ENCODE peak calls at places on chromosomes 16 and 17, in nine cellular contexts. One of them, this sample, is unnamed.

GRCh38 chr16:1158456-1159324 is 5.8 kb downstream of the CACNA1H start:
- DNase-seq in BE2C: no peak
- DNase-seq in psoas muscle: peak; percentile 64
- DNase-seq in ovary: peak; percentile 95
- DNase-seq in body of pancreas: peak; percentile 58
- DNase-seq in mucosa of descending colon: peak; percentile 47
- DNase-seq in small intestine: no peak
- DNase-seq in fibroblast of lung: peak; percentile 38
- DNase-seq in right atrium auricular region: no peak
- DNase-seq in this sample: no peak

GRCh38 chr16:82108101-82108500 is 61.9 kb downstream of the MPHOSPH6 start:
- DNase-seq in fibroblast of lung: no peak
- DNase-seq in small intestine: no peak
- DNase-seq in BE2C: no peak
- DNase-seq in mucosa of descending colon: no peak
- DNase-seq in ovary: no peak
- DNase-seq in body of pancreas: no peak
- DNase-seq in right atrium auricular region: no peak
- DNase-seq in psoas muscle: no peak
- DNase-seq in this sample: no peak

GRCh38 chr16:80670170-80670865 is 129.5 kb downstream of the DYNLRB2 start:
- DNase-seq in ovary: no peak
- DNase-seq in BE2C: no peak
- DNase-seq in right atrium auricular region: no peak
- DNase-seq in mucosa of descending colon: no peak
- DNase-seq in body of pancreas: no peak
- DNase-seq in fibroblast of lung: no peak
- DNase-seq in psoas muscle: no peak
- DNase-seq in small intestine: no peak
- DNase-seq in this sample: no peak

GRCh38 chr16:57134982-57135381 is 42.6 kb downstream of the CPNE2 start:
- DNase-seq in body of pancreas: no peak
- DNase-seq in right atrium auricular region: no peak
- DNase-seq in ovary: no peak
- DNase-seq in mucosa of descending colon: peak; percentile 79
- DNase-seq in small intestine: peak; percentile 59
- DNase-seq in fibroblast of lung: no peak
- DNase-seq in BE2C: no peak
- DNase-seq in psoas muscle: no peak
- DNase-seq in this sample: no peak

GRCh38 chr16:12096162-12096781 is 119.7 kb downstream of the SNX29 start:
- DNase-seq in body of pancreas: no peak
- DNase-seq in ovary: no peak
- DNase-seq in psoas muscle: no peak
- DNase-seq in fibroblast of lung: peak; percentile 36
- DNase-seq in small intestine: no peak
- DNase-seq in right atrium auricular region: no peak
- DNase-seq in BE2C: no peak
- DNase-seq in mucosa of descending colon: no peak
- DNase-seq in this sample: no peak

GRCh38 chr16:57938936-57939871 is 31.7 kb downstream of the CNGB1 start:
- DNase-seq in right atrium auricular region: peak; percentile 69
- DNase-seq in body of pancreas: peak; percentile 27
- DNase-seq in small intestine: no peak
- DNase-seq in BE2C: no peak
- DNase-seq in fibroblast of lung: peak; percentile 82
- DNase-seq in psoas muscle: peak; percentile 60
- DNase-seq in mucosa of descending colon: peak; percentile 44
- DNase-seq in ovary: no peak
- DNase-seq in this sample: peak; percentile 32

GRCh38 chr17:3845361-3845753 is 689 bp downstream of the NCBP3 start:
- DNase-seq in psoas muscle: no peak
- DNase-seq in mucosa of descending colon: peak; percentile 41
- DNase-seq in body of pancreas: no peak
- DNase-seq in right atrium auricular region: no peak
- DNase-seq in fibroblast of lung: peak; percentile 15
- DNase-seq in small intestine: peak; percentile 31
- DNase-seq in BE2C: no peak
- DNase-seq in ovary: no peak
- DNase-seq in this sample: no peak

GRCh38 chr16:89864421-89864820 is 9.0 kb upstream of the TCF25 start:
- DNase-seq in BE2C: no peak
- DNase-seq in mucosa of descending colon: no peak
- DNase-seq in ovary: no peak
- DNase-seq in fibroblast of lung: peak; percentile 50
- DNase-seq in psoas muscle: no peak
- DNase-seq in small intestine: no peak
- DNase-seq in body of pancreas: no peak
- DNase-seq in right atrium auricular region: no peak
- DNase-seq in this sample: no peak

DNA sequence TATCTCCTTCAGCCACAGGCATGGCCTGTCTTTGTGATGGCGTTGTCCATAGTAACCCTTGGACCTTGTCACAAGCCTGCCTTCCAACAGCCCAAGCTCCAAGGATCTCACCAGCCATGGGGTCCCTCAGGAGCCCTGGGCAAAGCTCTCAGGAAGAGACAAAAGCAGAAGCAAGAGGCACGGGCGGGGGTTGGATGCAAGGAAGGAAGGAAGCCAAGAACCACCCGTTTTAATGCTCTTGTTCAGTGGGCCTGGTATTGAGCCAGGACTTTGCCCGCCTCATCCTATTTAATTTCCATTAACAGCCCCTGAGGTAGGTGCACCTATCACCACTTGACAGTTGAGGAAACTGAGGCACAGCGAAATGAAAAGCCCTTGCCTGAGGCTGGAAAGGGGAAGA is 32.3 kb upstream of the GOSR2 start:
- DNase-seq in mucosa of descending colon: no peak
- DNase-seq in right atrium auricular region: no peak
- DNase-seq in BE2C: no peak
- DNase-seq in psoas muscle: no peak
- DNase-seq in ovary: no peak
- DNase-seq in fibroblast of lung: no peak
- DNase-seq in small intestine: no peak
- DNase-seq in body of pancreas: no peak
- DNase-seq in this sample: no peak
- H3K9me3 ChIP-seq in mucosa of descending colon: no peaks in the 10 kb centered on the region
- H3K9me3 ChIP-seq in right atrium auricular region: no peaks in the 10 kb centered on the region
- H3K9me3 ChIP-seq in BE2C: no peaks in the 10 kb centered on the region
- H3K9me3 ChIP-seq in psoas muscle: no peaks in the 10 kb centered on the region
- H3K9me3 ChIP-seq in ovary: no peaks in the 10 kb centered on the region
- H3K9me3 ChIP-seq in fibroblast of lung: no peaks in the 10 kb centered on the region
- H3K9me3 ChIP-seq in small intestine: no peaks in the 10 kb centered on the region
- H3K9me3 ChIP-seq in body of pancreas: no peaks in the 10 kb centered on the region
- H3K9me3 ChIP-seq in this sample: no peaks in the 10 kb centered on the region

DNA sequence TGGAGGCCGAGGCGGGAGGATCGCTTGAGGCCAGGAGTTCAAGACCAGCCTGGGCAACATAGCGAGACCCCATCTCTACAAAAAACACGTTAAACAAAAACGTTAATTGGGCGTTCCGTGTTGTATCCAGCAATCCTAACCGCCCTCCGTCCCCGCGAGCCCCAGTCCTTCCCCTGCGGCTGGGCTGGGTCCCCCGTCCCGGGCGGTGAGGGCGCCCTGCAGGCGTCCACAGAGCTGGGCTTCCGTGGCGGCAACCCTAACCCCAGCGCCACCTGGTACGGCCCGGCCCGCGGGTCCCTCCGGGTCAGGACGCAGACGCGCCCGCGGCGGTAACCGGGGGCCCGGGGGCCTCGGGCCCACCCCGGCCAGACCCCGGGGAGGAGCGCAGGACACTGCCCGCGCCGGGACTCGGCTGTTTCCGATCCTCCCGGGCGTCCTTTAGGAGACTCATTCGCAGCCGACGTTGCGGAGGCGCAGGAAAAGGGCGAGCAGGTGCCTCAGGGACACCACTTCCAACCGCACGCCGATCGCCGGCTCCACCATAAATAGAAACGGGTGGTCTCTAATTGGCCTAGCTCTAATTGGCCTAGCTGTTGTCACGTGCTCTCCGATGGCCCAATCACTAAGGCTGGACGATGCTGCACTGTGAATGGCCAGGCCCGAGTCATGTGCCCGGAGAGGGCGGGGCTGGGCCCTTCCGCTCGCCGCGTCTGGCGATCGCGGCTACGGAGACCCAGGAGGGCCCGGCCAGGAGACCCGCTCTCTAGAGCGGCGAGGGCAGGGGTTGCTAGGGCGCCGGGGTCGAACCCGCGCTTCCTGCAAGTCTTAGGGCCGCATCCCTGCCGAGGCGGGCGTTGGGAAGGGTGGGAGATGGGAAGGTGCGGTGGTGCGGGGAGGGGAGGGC is 19.0 kb upstream of the CSNK1D start:
- DNase-seq in fibroblast of lung: peak; percentile 98
- DNase-seq in psoas muscle: peak; percentile 97
- DNase-seq in mucosa of descending colon: peak; percentile 96
- DNase-seq in body of pancreas: peak; percentile 99
- DNase-seq in small intestine: peak; percentile 99
- DNase-seq in right atrium auricular region: peak; percentile 99
- DNase-seq in ovary: peak; percentile 95
- DNase-seq in BE2C: peak; percentile 98
- DNase-seq in this sample: peak; percentile 94
- H3K4me1 ChIP-seq in fibroblast of lung: peaks cover 27% of the 10 kb centered on the region
- H3K4me1 ChIP-seq in psoas muscle: peaks cover 40% of the 10 kb centered on the region
- H3K4me1 ChIP-seq in mucosa of descending colon: peaks cover 40% of the 10 kb centered on the region
- H3K4me1 ChIP-seq in body of pancreas: peaks cover 67% of the 10 kb centered on the region
- H3K4me1 ChIP-seq in small intestine: peaks cover 7% of the 10 kb centered on the region
- H3K4me1 ChIP-seq in right atrium auricular region: no peaks in the 10 kb centered on the region
- H3K4me1 ChIP-seq in ovary: peaks cover 17% of the 10 kb centered on the region
- H3K4me1 ChIP-seq in BE2C: peaks cover 6% of the 10 kb centered on the region
- H3K4me1 ChIP-seq in this sample: peaks cover 27% of the 10 kb centered on the region

DNA sequence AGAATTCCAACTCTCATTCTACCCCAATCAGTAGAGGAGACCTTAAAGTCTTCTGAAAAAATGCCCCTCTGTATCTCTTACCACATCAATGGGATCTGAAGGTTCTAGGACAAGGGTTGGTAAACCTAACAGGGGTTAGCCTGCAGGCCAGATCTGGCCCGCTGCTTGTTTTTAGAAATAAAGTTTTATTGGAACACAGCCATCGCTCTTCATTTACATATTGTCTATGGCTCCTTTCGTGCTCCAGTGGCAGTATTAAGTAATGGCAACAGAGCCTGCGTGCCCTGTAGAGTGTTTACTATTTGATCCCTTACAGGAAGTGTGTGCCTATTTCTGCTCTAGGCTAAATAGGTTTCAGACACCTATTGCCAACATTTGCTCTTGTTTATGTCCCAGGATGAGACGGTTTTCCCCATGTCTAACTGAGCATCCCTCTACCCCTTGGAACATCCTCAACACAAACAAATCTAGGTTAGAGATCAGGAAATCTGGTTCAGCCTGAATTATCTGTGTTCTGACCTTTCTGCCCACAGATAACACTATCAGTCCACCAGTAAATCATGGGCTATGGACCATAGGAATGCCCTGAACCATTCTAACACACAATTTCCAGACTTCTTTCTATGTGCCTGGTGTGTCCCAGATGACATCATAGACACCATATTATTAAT is 44.2 kb upstream of the ERCC4 start:
- DNase-seq in small intestine: no peak
- DNase-seq in right atrium auricular region: no peak
- DNase-seq in BE2C: no peak
- DNase-seq in mucosa of descending colon: no peak
- DNase-seq in ovary: no peak
- DNase-seq in fibroblast of lung: no peak
- DNase-seq in body of pancreas: no peak
- DNase-seq in psoas muscle: no peak
- DNase-seq in this sample: no peak
- H3K9me3 ChIP-seq in small intestine: no peaks in the 10 kb centered on the region
- H3K9me3 ChIP-seq in right atrium auricular region: no peaks in the 10 kb centered on the region
- H3K9me3 ChIP-seq in BE2C: no peaks in the 10 kb centered on the region
- H3K9me3 ChIP-seq in mucosa of descending colon: no peaks in the 10 kb centered on the region
- H3K9me3 ChIP-seq in ovary: no peaks in the 10 kb centered on the region
- H3K9me3 ChIP-seq in fibroblast of lung: no peaks in the 10 kb centered on the region
- H3K9me3 ChIP-seq in body of pancreas: no peaks in the 10 kb centered on the region
- H3K9me3 ChIP-seq in psoas muscle: no peaks in the 10 kb centered on the region
- H3K9me3 ChIP-seq in this sample: no peaks in the 10 kb centered on the region

GRCh38 chr17:57260325-57261083 is 4.2 kb downstream of the MSI2 start:
- DNase-seq in small intestine: no peak
- DNase-seq in body of pancreas: no peak
- DNase-seq in right atrium auricular region: no peak
- DNase-seq in mucosa of descending colon: no peak
- DNase-seq in psoas muscle: no peak
- DNase-seq in fibroblast of lung: no peak
- DNase-seq in BE2C: no peak
- DNase-seq in ovary: no peak
- DNase-seq in this sample: no peak
- H3K4me1 ChIP-seq in small intestine: no peaks in the 10 kb centered on the region
- H3K4me1 ChIP-seq in body of pancreas: peaks cover 12% of the 10 kb centered on the region
- H3K4me1 ChIP-seq in right atrium auricular region: no peaks in the 10 kb centered on the region
- H3K4me1 ChIP-seq in mucosa of descending colon: peaks cover 10% of the 10 kb centered on the region
- H3K4me1 ChIP-seq in psoas muscle: peaks cover 41% of the 10 kb centered on the region
- H3K4me1 ChIP-seq in fibroblast of lung: peaks cover 3% of the 10 kb centered on the region
- H3K4me1 ChIP-seq in BE2C: peaks cover 6% of the 10 kb centered on the region
- H3K4me1 ChIP-seq in ovary: peaks cover 12% of the 10 kb centered on the region
- H3K4me1 ChIP-seq in this sample: peaks cover 11% of the 10 kb centered on the region